ENCODE peak calls at places on chromosomes 3 and 15, in five cellular contexts. K is cardiac fibroblast, O is fibroblast of lung, G is A673, U is GM06990. M is an unnamed sample.

GRCh38 chr3:21750291-21750690 is 719 bp downstream of the ZNF385D start:
- DNase-seq in O (peak; percentile 73), G (no peak), U (no peak), K (peak; percentile 56), M (no peak)

GRCh38 chr15:92343869-92344643 is 49.6 kb upstream of the ST8SIA2 start:
- DNase-seq in U (no peak), G (no peak), O (no peak), K (no peak), M (no peak)

GRCh38 chr3:159322322-159322939 is 520.6 kb downstream of the MFSD1 start:
- DNase-seq in K (peak; percentile 49), U (peak; percentile 9), G (peak; percentile 54), O (peak; percentile 9), M (peak; percentile 9)

GRCh38 chr3:102511168-102511567 is 76.4 kb downstream of the ZPLD1 start:
- DNase-seq in G (no peak), K (no peak), O (no peak), U (no peak), M (no peak)

GRCh38 chr3:72185549-72186484 is 400.9 kb upstream of the PROK2 start:
- DNase-seq in G (no peak), K (peak; percentile 87), U (peak; percentile 32), O (peak; percentile 92), M (peak; percentile 61)

GRCh38 chr3:33030802-33031201 is 66.1 kb downstream of the GLB1 start:
- DNase-seq in O (no peak), G (peak; percentile 13), U (no peak), K (no peak), M (no peak)

GRCh38 chr15:44550256-44550655 is 13.3 kb downstream of the EIF3J start:
- DNase-seq in U (no peak), K (peak; percentile 64), G (peak; percentile 57), O (peak; percentile 56), M (no peak)

GRCh38 chr3:184531580-184532290 is 29.9 kb upstream of the EPHB3 start:
- DNase-seq in G (no peak), U (no peak), K (peak; percentile 11), O (no peak), M (no peak)

GRCh38 chr15:69032703-69033373 is 18.3 kb downstream of the NOX5 start:
- DNase-seq in G (no peak), U (no peak), K (no peak), O (no peak), M (no peak)

GRCh38 chr15:51967583-51967982 is 4.0 kb downstream of the LEO1 start:
- DNase-seq in K (no peak), U (no peak), O (no peak), G (no peak), M (no peak)

GRCh38 chr3:161354554-161354953 is 16.8 kb downstream of the SPTSSB start:
- DNase-seq in U (no peak), O (no peak), G (no peak), K (peak; percentile 19), M (no peak)

GRCh38 chr3:126476166-126476975 is 680 bp upstream of the ZXDC start:
- DNase-seq in G (peak; percentile 58), U (peak; percentile 67), O (peak; percentile 34), K (peak; percentile 44), M (no peak)

GRCh38 chr3:134372405-134373277 is 1.6 kb downstream of the AMOTL2 start:
- DNase-seq in K (no peak), U (no peak), O (no peak), G (no peak), M (no peak)

GRCh38 chr3:89098964-89099585 is 8.3 kb upstream of the EPHA3 start:
- DNase-seq in U (no peak), O (peak; percentile 53), K (peak; percentile 78), G (peak; percentile 87), M (peak; percentile 30)

GRCh38 chr3:112097378-112097777 is 11.2 kb downstream of the C3orf52 start:
- DNase-seq in K (peak; percentile 100), O (peak; percentile 99), U (no peak), G (peak; percentile 91), M (peak; percentile 91)

DNA sequence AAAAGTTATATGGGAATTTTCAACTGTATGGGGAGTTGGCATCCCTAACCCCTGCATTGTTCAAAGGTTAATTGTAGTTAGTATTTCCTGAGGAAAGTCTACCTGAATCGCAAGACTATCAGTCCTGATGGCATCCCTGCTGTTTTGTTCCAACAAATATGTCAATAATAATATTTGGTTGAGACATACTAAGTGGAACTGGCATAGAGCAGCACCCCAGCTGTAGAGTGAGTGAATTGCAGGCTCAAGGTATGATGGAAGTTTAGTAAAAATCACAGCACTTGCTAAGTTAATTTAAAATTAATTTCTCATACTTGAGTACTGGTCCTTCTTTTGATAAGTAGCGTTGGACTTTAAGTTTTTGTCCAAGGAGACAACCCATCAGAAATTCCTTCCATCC is 18.0 kb upstream of the COMMD2 start:
- DNase-seq in K (no peak), U (no peak), O (no peak), G (no peak), M (no peak)
- TF ChIP-seq CTCF in K (peak; percentile 3), U (peak; percentile 4), O (no peak), G (peak; percentile 19), M (no peak)

DNA sequence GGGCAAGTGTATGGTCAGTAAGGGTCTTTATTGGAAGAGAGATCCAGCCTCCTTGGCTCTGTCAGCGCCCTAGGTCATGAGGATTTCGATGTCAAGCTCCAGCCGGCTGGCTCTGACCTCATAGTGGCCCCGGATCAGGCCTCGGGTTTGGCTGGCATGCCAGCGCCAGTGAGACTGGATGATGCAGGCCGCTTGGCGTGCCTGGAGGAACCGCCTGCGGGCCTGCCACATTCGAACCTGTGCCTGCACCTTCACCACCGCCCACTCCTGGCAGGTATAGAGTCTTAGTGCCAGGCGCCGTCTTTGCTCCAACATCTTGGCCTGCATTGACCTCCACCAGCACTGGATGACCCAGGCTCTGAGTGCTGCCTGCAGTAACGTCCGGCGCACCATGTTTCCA is 483 bp downstream of the IQCF6 start:
- DNase-seq in K (no peak), O (no peak), U (no peak), G (no peak), M (no peak)
- TF ChIP-seq CTCF in K (no peak), O (no peak), U (no peak), G (no peak), M (no peak)

DNA sequence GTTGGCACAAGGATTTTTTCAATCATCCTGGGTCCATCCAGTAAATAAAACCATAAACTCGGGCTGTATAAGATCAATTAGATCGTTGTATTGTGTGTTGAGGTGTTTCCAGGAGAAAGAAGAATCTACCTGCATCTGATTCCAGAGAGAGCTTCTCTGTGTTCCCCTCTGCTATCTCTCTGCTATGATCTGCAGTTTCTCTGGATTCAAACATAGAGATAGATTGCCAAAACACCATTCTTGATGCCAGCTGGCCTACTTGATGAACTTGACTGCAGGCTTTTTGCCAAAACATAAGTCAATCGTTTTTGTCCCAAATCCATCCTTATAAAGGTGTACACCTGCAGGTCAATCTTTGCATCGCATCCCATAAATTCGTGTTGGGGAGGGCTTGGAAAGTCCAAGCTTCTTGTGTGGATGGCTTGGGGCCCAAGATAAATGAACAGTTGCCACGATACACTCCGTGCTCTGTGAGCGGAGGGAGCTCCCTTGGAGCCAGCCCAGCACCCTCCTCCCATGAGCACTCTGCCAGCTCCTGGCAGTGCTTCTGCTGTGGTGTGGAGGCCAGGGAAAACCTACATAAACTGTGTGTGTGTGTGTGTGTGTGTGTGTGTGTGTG is 2.7 kb downstream of the CERS3 start:
- DNase-seq in U (no peak), G (no peak), K (no peak), O (no peak), M (no peak)
- TF ChIP-seq CTCF in U (no peak), G (no peak), K (no peak), O (no peak), M (no peak)

GRCh38 chr15:73712107-73712506 is 27.9 kb downstream of the CD276 start:
- DNase-seq in U (no peak), G (no peak), K (no peak), O (no peak), M (no peak)
- TF ChIP-seq CTCF in U (no peak), G (no peak), K (no peak), O (no peak), M (no peak)

M was measured in RWPE1.